ENCODE peak calls at places on chromosome 7, in five cellular contexts. B is effector memory CD4-positive, alpha-beta T cell; I is GM12878; T is heart right ventricle; J is cardiac muscle cell. W is an unnamed sample. For H3K36me3, the result is how much of the 10 kb centered on the place peaks cover.

GRCh38 chr7:29007127-29007526 is 49.0 kb upstream of the TRIL start:
- DNase-seq in B (no peak), I (no peak), T (no peak), J (no peak), W (no peak)

GRCh38 chr7:134458341-134458805 is 527 bp downstream of the AKR1B1 start:
- DNase-seq in B (peak), I (peak), T (peak), J (no peak), W (no peak)

GRCh38 chr7:28075674-28076358 is 104.8 kb downstream of the JAZF1 start:
- DNase-seq in B (no peak), I (no peak), T (no peak), J (no peak), W (no peak)

GRCh38 chr7:151207315-151207714 is 3.0 kb downstream of the H2BK1 start:
- DNase-seq in B (no peak), I (no peak), T (no peak), J (no peak), W (no peak)

GRCh38 chr7:93060865-93061264 is 56.9 kb downstream of the SAMD9 start:
- DNase-seq in B (no peak), I (no peak), T (no peak), J (no peak), W (no peak)

GRCh38 chr7:135672560-135673359 is 10.4 kb downstream of the STMP1 start:
- DNase-seq in B (no peak), I (no peak), T (peak), J (peak), W (peak)

GRCh38 chr7:1666779-1667565 is 3.1 kb upstream of the ELFN1 start:
- DNase-seq in B (no peak), I (no peak), T (no peak), J (no peak), W (no peak)

GRCh38 chr7:351681-352480 is 61.9 kb downstream of the FOXL3 start:
- DNase-seq in B (peak), I (no peak), T (no peak), J (no peak), W (no peak)

GRCh38 chr7:131581241-131582157 is 25.1 kb upstream of the PODXL start:
- DNase-seq in B (no peak), I (no peak), T (peak), J (peak), W (no peak)

GRCh38 chr7:95840953-95841950 is 68.9 kb downstream of the DYNC1I1 start:
- DNase-seq in B (no peak), I (no peak), T (no peak), J (no peak), W (no peak)

GRCh38 chr7:151343516-151343915 is 1.9 kb downstream of the NUB1 start:
- DNase-seq in B (no peak), I (no peak), T (no peak), J (no peak), W (no peak)

GRCh38 chr7:155807013-155807804 is 5.1 kb downstream of the SHH start:
- DNase-seq in B (no peak), I (no peak), T (no peak), J (no peak), W (no peak)

GRCh38 chr7:44891372-44891771 is 6.0 kb upstream of the PURB start:
- DNase-seq in B (peak), I (no peak), T (no peak), J (no peak), W (no peak)

GRCh38 chr7:42283553-42283952 is 46.5 kb upstream of the GLI3 start:
- DNase-seq in B (no peak), I (no peak), T (no peak), J (peak), W (no peak)

GRCh38 chr7:113392421-113392820 is 274.1 kb upstream of the SMIM30 start:
- DNase-seq in B (no peak), I (no peak), T (no peak), J (no peak), W (no peak)

GRCh38 chr7:147079083-147079482 is 962.5 kb downstream of the CNTNAP2 start:
- DNase-seq in B (no peak), I (no peak), T (no peak), J (no peak), W (no peak)

GRCh38 chr7:77330169-77330882 is 85.8 kb downstream of the GSAP start:
- DNase-seq in B (no peak), I (peak), T (peak), J (peak), W (no peak)

GRCh38 chr7:116724560-116725231 is 52.7 kb downstream of the MET start:
- DNase-seq in B (no peak), I (no peak), T (no peak), J (no peak), W (no peak)

GRCh38 chr7:151233111-151233701 is 923 bp downstream of the CHPF2 start:
- DNase-seq in B (peak), I (no peak), T (no peak), J (peak), W (no peak)

GRCh38 chr7:139914306-139914747 is 85.3 kb downstream of the TBXAS1 start:
- DNase-seq in B (no peak), I (no peak), T (no peak), J (peak), W (no peak)

GRCh38 chr7:118352854-118353453 is 128.4 kb downstream of the ANKRD7 start:
- DNase-seq in B (no peak), I (no peak), T (no peak), J (peak), W (no peak)

GRCh38 chr7:44572771-44573170 is 937 bp downstream of the DDX56 start:
- DNase-seq in B (no peak), I (no peak), T (no peak), J (no peak), W (no peak)

GRCh38 chr7:151235091-151235787 is 3.0 kb downstream of the CHPF2 start:
- DNase-seq in B (no peak), I (no peak), T (no peak), J (no peak), W (no peak)

GRCh38 chr7:95472521-95473160 is 13.1 kb upstream of the ASB4 start:
- DNase-seq in B (no peak), I (no peak), T (no peak), J (peak), W (no peak)

GRCh38 chr7:2032876-2033407 is 199.8 kb downstream of the MAD1L1 start:
- DNase-seq in B (no peak), I (no peak), T (no peak), J (no peak), W (no peak)

GRCh38 chr7:41103331-41103730 is 599.6 kb downstream of the INHBA start:
- DNase-seq in B (no peak), I (peak), T (no peak), J (no peak), W (no peak)

GRCh38 chr7:76326646-76327233 is 24.3 kb downstream of the HSPB1 start:
- DNase-seq in B (no peak), I (no peak), T (no peak), J (peak), W (no peak)

GRCh38 chr7:3578399-3578798 is 277.3 kb downstream of the SDK1 start:
- DNase-seq in B (no peak), I (no peak), T (no peak), J (no peak), W (no peak)

GRCh38 chr7:132499065-132499464 is 77.2 kb downstream of the PLXNA4 start:
- DNase-seq in B (no peak), I (no peak), T (no peak), J (no peak), W (no peak)

GRCh38 chr7:117048854-117049321 is 95.6 kb downstream of the ST7 start:
- DNase-seq in B (no peak), I (no peak), T (no peak), J (no peak), W (no peak)

GRCh38 chr7:51786284-51786683 is 469.7 kb upstream of the COBL start:
- DNase-seq in B (no peak), I (no peak), T (no peak), J (no peak), W (no peak)

GRCh38 chr7:23539494-23539907 is 7.7 kb upstream of the TRA2A start:
- DNase-seq in B (no peak), I (peak), T (no peak), J (no peak), W (no peak)

GRCh38 chr7:102866480-102866879 is 46.3 kb upstream of the LRRC17 start:
- DNase-seq in B (no peak), I (no peak), T (no peak), J (no peak), W (no peak)

GRCh38 chr7:149762610-149763009 is 10.8 kb downstream of the ZNF467 start:
- DNase-seq in B (no peak), I (no peak), T (no peak), J (no peak), W (no peak)

GRCh38 chr7:157490465-157490912 is 153.7 kb downstream of the DNAJB6 start:
- DNase-seq in B (peak), I (peak), T (no peak), J (peak), W (no peak)

GRCh38 chr7:50822110-50822509 is 39.4 kb upstream of the GRB10 start:
- DNase-seq in B (no peak), I (no peak), T (no peak), J (no peak), W (no peak)

GRCh38 chr7:22554184-22554583 is 54.2 kb upstream of the STEAP1B start:
- DNase-seq in B (no peak), I (no peak), T (no peak), J (no peak), W (no peak)

GRCh38 chr7:12474035-12474434 is 70.4 kb upstream of the VWDE start:
- DNase-seq in B (no peak), I (no peak), T (no peak), J (no peak), W (no peak)

GRCh38 chr7:100878013-100878412 is 3.1 kb downstream of the SRRT start:
- DNase-seq in B (no peak), I (no peak), T (no peak), J (no peak), W (no peak)
- H3K36me3 ChIP-seq in B (under half), I (under half), T (under half), J (under half), W (under half)

GRCh38 chr7:127690806-127691205 is 38.8 kb downstream of the SND1 start:
- DNase-seq in B (no peak), I (no peak), T (no peak), J (no peak), W (no peak)

GRCh38 chr7:127690337-127690736 is 38.3 kb downstream of the SND1 start:
- DNase-seq in B (no peak), I (no peak), T (no peak), J (no peak), W (no peak)

GRCh38 chr7:127689194-127689772 is 37.3 kb downstream of the SND1 start:
- DNase-seq in B (no peak), I (no peak), T (no peak), J (no peak), W (no peak)

GRCh38 chr7:127692200-127692599 is 40.2 kb downstream of the SND1 start:
- DNase-seq in B (no peak), I (no peak), T (no peak), J (no peak), W (no peak)
- H3K36me3 ChIP-seq in B (under half), I (under half), T (under half), J (under half), W (under half)

GRCh38 chr7:47386273-47386820 is 195.6 kb downstream of the TNS3 start:
- DNase-seq in B (no peak), I (no peak), T (no peak), J (no peak), W (no peak)
- H3K36me3 ChIP-seq in B (under half), I (under half), T (under half), J (under half), W (under half)

GRCh38 chr7:98902523-98902922 is 24.2 kb downstream of the TRRAP start:
- DNase-seq in B (no peak), I (no peak), T (no peak), J (no peak), W (no peak)
- H3K36me3 ChIP-seq in B (half or more), I (under half), T (half or more), J (half or more), W (half or more)

GRCh38 chr7:129009437-129009836 is 45.5 kb downstream of the TNPO3 start:
- DNase-seq in B (no peak), I (peak), T (no peak), J (no peak), W (no peak)
- H3K36me3 ChIP-seq in B (under half), I (under half), T (under half), J (under half), W (under half)

GRCh38 chr7:158753900-158754299 is 49.3 kb upstream of the NCAPG2 start:
- DNase-seq in B (no peak), I (no peak), T (no peak), J (no peak), W (no peak)
- H3K36me3 ChIP-seq in B (half or more), I (under half), T (under half), J (under half), W (under half)

W was measured in tibial nerve.